ENCODE peak calls at places on chromosomes 5 and 9, in seven cellular contexts. One of them, this sample, is unnamed.

GRCh38 chr9:35771943-35772342 is 17.9 kb upstream of the MSMP start:
- DNase-seq in SK-N-SH: no peak
- DNase-seq in T47D: no peak
- DNase-seq in HepG2: peak; percentile 59
- DNase-seq in K562: no peak
- DNase-seq in HCT116: no peak
- DNase-seq in H1: no peak
- DNase-seq in this sample: no peak

GRCh38 chr9:122042056-122042455 is 51.1 kb downstream of the TTLL11 start:
- DNase-seq in K562: no peak
- DNase-seq in H1: no peak
- DNase-seq in HepG2: peak; percentile 23
- DNase-seq in SK-N-SH: no peak
- DNase-seq in HCT116: no peak
- DNase-seq in T47D: no peak
- DNase-seq in this sample: no peak

GRCh38 chr5:26690511-26690910 is 347.9 kb downstream of the CDH9 start:
- DNase-seq in HepG2: no peak
- DNase-seq in H1: no peak
- DNase-seq in SK-N-SH: no peak
- DNase-seq in HCT116: no peak
- DNase-seq in K562: no peak
- DNase-seq in T47D: no peak
- DNase-seq in this sample: no peak

GRCh38 chr5:111584651-111585050 is 72.3 kb upstream of the STARD4 start:
- DNase-seq in K562: peak; percentile 17
- DNase-seq in SK-N-SH: no peak
- DNase-seq in HepG2: no peak
- DNase-seq in H1: no peak
- DNase-seq in HCT116: no peak
- DNase-seq in T47D: no peak
- DNase-seq in this sample: no peak

GRCh38 chr5:12316812-12317211 is 412.6 kb upstream of the CTNND2 start:
- DNase-seq in K562: no peak
- DNase-seq in T47D: no peak
- DNase-seq in SK-N-SH: no peak
- DNase-seq in HepG2: no peak
- DNase-seq in HCT116: no peak
- DNase-seq in H1: no peak
- DNase-seq in this sample: no peak

GRCh38 chr5:96396878-96397277 is 36.2 kb downstream of the PCSK1 start:
- DNase-seq in HCT116: no peak
- DNase-seq in HepG2: no peak
- DNase-seq in K562: no peak
- DNase-seq in SK-N-SH: no peak
- DNase-seq in T47D: no peak
- DNase-seq in H1: no peak
- DNase-seq in this sample: no peak

GRCh38 chr5:134793111-134793510 is 34.5 kb downstream of the DDX46 start:
- DNase-seq in SK-N-SH: no peak
- DNase-seq in K562: no peak
- DNase-seq in HCT116: no peak
- DNase-seq in HepG2: no peak
- DNase-seq in H1: no peak
- DNase-seq in T47D: no peak
- DNase-seq in this sample: no peak

GRCh38 chr5:115264786-115265185 is 2.1 kb upstream of the PGGT1B start:
- DNase-seq in K562: no peak
- DNase-seq in SK-N-SH: no peak
- DNase-seq in HCT116: no peak
- DNase-seq in T47D: no peak
- DNase-seq in H1: no peak
- DNase-seq in HepG2: no peak
- DNase-seq in this sample: no peak

GRCh38 chr9:108439967-108440366 is 415.8 kb downstream of the ACTL7B start:
- DNase-seq in T47D: no peak
- DNase-seq in HCT116: no peak
- DNase-seq in K562: no peak
- DNase-seq in HepG2: no peak
- DNase-seq in SK-N-SH: no peak
- DNase-seq in H1: no peak
- DNase-seq in this sample: no peak

GRCh38 chr5:133489632-133490031 is 122.7 kb downstream of the FSTL4 start:
- DNase-seq in T47D: no peak
- DNase-seq in K562: peak; percentile 15
- DNase-seq in HepG2: peak; percentile 13
- DNase-seq in H1: no peak
- DNase-seq in HCT116: peak; percentile 47
- DNase-seq in SK-N-SH: no peak
- DNase-seq in this sample: no peak

GRCh38 chr5:159032656-159033350 is 66.9 kb downstream of the EBF1 start:
- DNase-seq in T47D: no peak
- DNase-seq in SK-N-SH: no peak
- DNase-seq in K562: no peak
- DNase-seq in HepG2: no peak
- DNase-seq in HCT116: no peak
- DNase-seq in H1: no peak
- DNase-seq in this sample: no peak

GRCh38 chr5:10634056-10634455 is 70.2 kb downstream of the ANKRD33B start:
- DNase-seq in H1: no peak
- DNase-seq in HepG2: no peak
- DNase-seq in HCT116: no peak
- DNase-seq in SK-N-SH: no peak
- DNase-seq in K562: no peak
- DNase-seq in T47D: no peak
- DNase-seq in this sample: no peak

GRCh38 chr9:87080512-87081225 is 133.4 kb upstream of the GAS1 start:
- DNase-seq in T47D: peak; percentile 21
- DNase-seq in HepG2: no peak
- DNase-seq in SK-N-SH: peak; percentile 67
- DNase-seq in K562: no peak
- DNase-seq in H1: no peak
- DNase-seq in HCT116: no peak
- DNase-seq in this sample: no peak

GRCh38 chr9:33287087-33287490 is 3.2 kb upstream of the NFX1 start:
- DNase-seq in HCT116: peak; percentile 46
- DNase-seq in K562: peak; percentile 42
- DNase-seq in H1: no peak
- DNase-seq in HepG2: peak; percentile 67
- DNase-seq in T47D: peak; percentile 48
- DNase-seq in SK-N-SH: peak; percentile 65
- DNase-seq in this sample: no peak

GRCh38 chr5:6754766-6755165 is 41.5 kb downstream of the TENT4A start:
- DNase-seq in H1: no peak
- DNase-seq in K562: no peak
- DNase-seq in HCT116: no peak
- DNase-seq in HepG2: no peak
- DNase-seq in SK-N-SH: no peak
- DNase-seq in T47D: no peak
- DNase-seq in this sample: no peak

GRCh38 chr9:94445846-94446245 is 109.0 kb upstream of the PCAT7 start:
- DNase-seq in K562: no peak
- DNase-seq in T47D: no peak
- DNase-seq in SK-N-SH: no peak
- DNase-seq in HCT116: no peak
- DNase-seq in HepG2: no peak
- DNase-seq in H1: no peak
- DNase-seq in this sample: no peak

GRCh38 chr9:131274674-131275331 is 1.5 kb downstream of the FAM78A start:
- DNase-seq in H1: no peak
- DNase-seq in HepG2: no peak
- DNase-seq in K562: peak; percentile 88
- DNase-seq in T47D: no peak
- DNase-seq in HCT116: no peak
- DNase-seq in SK-N-SH: no peak
- DNase-seq in this sample: no peak

GRCh38 chr5:36202521-36202961 is 39.2 kb downstream of the NADK2 start:
- DNase-seq in SK-N-SH: no peak
- DNase-seq in HepG2: no peak
- DNase-seq in K562: no peak
- DNase-seq in H1: no peak
- DNase-seq in HCT116: no peak
- DNase-seq in T47D: no peak
- DNase-seq in this sample: no peak

GRCh38 chr5:43619380-43619779 is 16.4 kb downstream of the NNT start:
- DNase-seq in K562: no peak
- DNase-seq in T47D: no peak
- DNase-seq in HCT116: no peak
- DNase-seq in H1: no peak
- DNase-seq in HepG2: no peak
- DNase-seq in SK-N-SH: no peak
- DNase-seq in this sample: no peak

GRCh38 chr5:43619911-43620310 is 16.9 kb downstream of the NNT start:
- DNase-seq in K562: no peak
- DNase-seq in H1: no peak
- DNase-seq in HepG2: no peak
- DNase-seq in T47D: no peak
- DNase-seq in HCT116: no peak
- DNase-seq in SK-N-SH: no peak
- DNase-seq in this sample: no peak

GRCh38 chr5:43623048-43623447 is 20.1 kb downstream of the NNT start:
- DNase-seq in HepG2: no peak
- DNase-seq in K562: no peak
- DNase-seq in H1: no peak
- DNase-seq in T47D: no peak
- DNase-seq in HCT116: no peak
- DNase-seq in SK-N-SH: no peak
- DNase-seq in this sample: no peak

GRCh38 chr5:43616535-43616934 is 13.6 kb downstream of the NNT start:
- DNase-seq in SK-N-SH: no peak
- DNase-seq in H1: no peak
- DNase-seq in HCT116: no peak
- DNase-seq in HepG2: no peak
- DNase-seq in K562: no peak
- DNase-seq in T47D: no peak
- DNase-seq in this sample: no peak

GRCh38 chr5:43620944-43621505 is 18.0 kb downstream of the NNT start:
- DNase-seq in K562: no peak
- DNase-seq in H1: no peak
- DNase-seq in HepG2: no peak
- DNase-seq in HCT116: no peak
- DNase-seq in SK-N-SH: no peak
- DNase-seq in T47D: no peak
- DNase-seq in this sample: no peak
- TF ChIP-seq JUND in K562: no peak
- TF ChIP-seq JUND in H1: no peak
- TF ChIP-seq JUND in HepG2: no peak
- TF ChIP-seq JUND in HCT116: no peak
- TF ChIP-seq JUND in SK-N-SH: no peak
- TF ChIP-seq JUND in T47D: no peak
- TF ChIP-seq JUND in this sample: no peak

GRCh38 chr9:75152416-75152815 is 64.1 kb downstream of the OSTF1 start:
- DNase-seq in K562: no peak
- DNase-seq in T47D: no peak
- DNase-seq in HepG2: no peak
- DNase-seq in SK-N-SH: no peak
- DNase-seq in HCT116: no peak
- DNase-seq in H1: no peak
- DNase-seq in this sample: no peak
- TF ChIP-seq JUND in K562: no peak
- TF ChIP-seq JUND in T47D: no peak
- TF ChIP-seq JUND in HepG2: no peak
- TF ChIP-seq JUND in SK-N-SH: no peak
- TF ChIP-seq JUND in HCT116: no peak
- TF ChIP-seq JUND in H1: no peak
- TF ChIP-seq JUND in this sample: no peak

GRCh38 chr5:61450880-61451279 is 118.8 kb downstream of the ZSWIM6 start:
- DNase-seq in T47D: no peak
- DNase-seq in HepG2: no peak
- DNase-seq in K562: no peak
- DNase-seq in HCT116: peak; percentile 51
- DNase-seq in SK-N-SH: peak; percentile 19
- DNase-seq in H1: no peak
- DNase-seq in this sample: no peak
- TF ChIP-seq JUND in T47D: no peak
- TF ChIP-seq JUND in HepG2: no peak
- TF ChIP-seq JUND in K562: no peak
- TF ChIP-seq JUND in HCT116: no peak
- TF ChIP-seq JUND in SK-N-SH: peak; percentile 98
- TF ChIP-seq JUND in H1: no peak
- TF ChIP-seq JUND in this sample: no peak

DNA sequence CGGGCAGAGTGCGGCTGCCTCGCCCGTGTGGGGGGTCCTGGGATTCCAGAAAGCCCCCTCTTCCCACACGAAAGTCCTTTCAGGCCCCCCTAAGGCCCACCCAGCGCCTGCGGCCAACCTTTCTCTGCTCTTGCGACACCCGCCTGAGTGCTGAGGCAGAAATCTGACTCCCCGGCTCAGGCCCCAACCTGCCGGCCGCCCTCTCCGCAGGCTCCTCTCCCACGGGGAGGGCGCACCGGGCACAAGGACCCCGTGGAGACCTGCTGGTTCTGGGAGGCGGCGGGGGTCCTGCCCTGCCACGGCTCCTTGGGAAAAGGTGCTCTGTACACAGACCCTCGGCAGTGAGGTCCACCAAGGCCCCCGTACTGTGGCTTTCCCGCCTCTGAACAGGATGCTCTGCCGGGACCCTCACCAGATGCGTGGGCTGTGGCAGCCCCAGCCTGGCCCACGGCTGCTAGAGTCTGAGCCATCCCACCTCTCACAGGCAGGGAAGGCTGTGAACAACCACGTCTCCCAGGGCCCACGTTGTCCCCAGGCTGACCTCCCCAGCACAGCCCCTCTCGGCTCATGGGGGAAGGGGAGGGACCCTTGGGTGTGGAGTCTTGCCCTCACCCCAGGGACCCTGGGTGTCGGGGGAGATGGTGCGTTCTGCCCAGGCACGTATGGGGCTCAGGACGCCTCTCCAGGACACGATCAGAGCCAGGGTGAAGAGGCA is 41.5 kb upstream of the EGFL7 start:
- DNase-seq in K562: no peak
- DNase-seq in HepG2: no peak
- DNase-seq in HCT116: no peak
- DNase-seq in H1: no peak
- DNase-seq in SK-N-SH: no peak
- DNase-seq in T47D: no peak
- DNase-seq in this sample: no peak
- TF ChIP-seq JUND in K562: no peak
- TF ChIP-seq JUND in HepG2: no peak
- TF ChIP-seq JUND in HCT116: no peak
- TF ChIP-seq JUND in H1: no peak
- TF ChIP-seq JUND in SK-N-SH: no peak
- TF ChIP-seq JUND in T47D: no peak
- TF ChIP-seq JUND in this sample: no peak